ENCODE peak calls at places on chromosome 14, in five cellular contexts. Y is endothelial cell of umbilical vein, P is lower leg skin, B is endothelial cell, O is activated B cell treated with CpG ODN at 0.5 μM for 24 hours. S is an unnamed sample.

GRCh38 chr14:90508536-90509254 is 111.9 kb downstream of the CALM1 start:
- DNase-seq in Y (no peak), P (no peak), B (no peak), O (no peak), S (no peak)

GRCh38 chr14:94578712-94579111 is 2.5 kb upstream of the SERPINA5 start:
- DNase-seq in Y (no peak), P (no peak), B (no peak), O (no peak), S (no peak)

GRCh38 chr14:71725802-71726638 is 206.2 kb upstream of the RGS6 start:
- DNase-seq in Y (no peak), P (no peak), B (no peak), O (no peak), S (no peak)

GRCh38 chr14:67964391-67964812 is 144.8 kb downstream of the RAD51B start:
- DNase-seq in Y (no peak), P (no peak), B (no peak), O (no peak), S (no peak)

GRCh38 chr14:81582420-81582819 is 48.8 kb upstream of the SEL1L start:
- DNase-seq in Y (no peak), P (no peak), B (no peak), O (no peak), S (no peak)

GRCh38 chr14:77230914-77231313 is 40.1 kb downstream of the NGB start:
- DNase-seq in Y (no peak), P (no peak), B (no peak), O (no peak), S (no peak)

GRCh38 chr14:100871234-100872186 is 32.0 kb downstream of the RTL1 start:
- DNase-seq in Y (peak; percentile 21), P (peak; percentile 73), B (no peak), O (no peak), S (no peak)

GRCh38 chr14:63045612-63046320 is 508 bp upstream of the KCNH5 start:
- DNase-seq in Y (no peak), P (no peak), B (peak; percentile 57), O (no peak), S (no peak)

GRCh38 chr14:68401320-68401719 is 391.5 kb downstream of the ZFP36L1 start:
- DNase-seq in Y (no peak), P (no peak), B (no peak), O (no peak), S (no peak)

GRCh38 chr14:78232666-78233065 is 62.5 kb downstream of the NRXN3 start:
- DNase-seq in Y (no peak), P (peak; percentile 53), B (no peak), O (no peak), S (no peak)

GRCh38 chr14:53723221-53723620 is 233.4 kb downstream of the BMP4 start:
- DNase-seq in Y (no peak), P (no peak), B (no peak), O (no peak), S (no peak)

GRCh38 chr14:71354801-71355200 is 447.5 kb downstream of the PCNX1 start:
- DNase-seq in Y (no peak), P (no peak), B (no peak), O (no peak), S (no peak)

GRCh38 chr14:79379266-79379665 is 832.0 kb downstream of the DIO2 start:
- DNase-seq in Y (no peak), P (no peak), B (no peak), O (no peak), S (no peak)

GRCh38 chr14:67566908-67567307 is 33.2 kb downstream of the PIGH start:
- DNase-seq in Y (no peak), P (peak; percentile 83), B (no peak), O (no peak), S (no peak)

GRCh38 chr14:89365071-89365801 is 51.8 kb downstream of the FOXN3 start:
- DNase-seq in Y (no peak), P (no peak), B (peak; percentile 23), O (peak; percentile 43), S (no peak)

GRCh38 chr14:58430156-58430555 is 2.6 kb downstream of the KIAA0586 start:
- DNase-seq in Y (peak; percentile 4), P (no peak), B (no peak), O (no peak), S (no peak)

GRCh38 chr14:36450550-36450949 is 69.5 kb downstream of the NKX2-1 start:
- DNase-seq in Y (no peak), P (no peak), B (no peak), O (no peak), S (no peak)

GRCh38 chr14:101520621-101521305 is 40.5 kb upstream of the DIO3 start:
- DNase-seq in Y (no peak), P (no peak), B (no peak), O (no peak), S (no peak)

GRCh38 chr14:91114079-91115065 is 499 bp downstream of the DGLUCY start:
- DNase-seq in Y (peak; percentile 91), P (peak; percentile 95), B (peak; percentile 76), O (peak; percentile 54), S (peak; percentile 39)

GRCh38 chr14:35341454-35342159 is 49.4 kb downstream of the PSMA6 start:
- DNase-seq in Y (peak; percentile 91), P (peak; percentile 99), B (no peak), O (no peak), S (peak; percentile 56)

GRCh38 chr14:98138666-98139065 is 1133.3 kb downstream of the BCL11B start:
- DNase-seq in Y (no peak), P (no peak), B (peak; percentile 64), O (no peak), S (no peak)
- TF ChIP-seq CTCF in Y (no peak), P (no peak), B (peak; percentile 88), O (no peak), S (peak; percentile 76)

DNA sequence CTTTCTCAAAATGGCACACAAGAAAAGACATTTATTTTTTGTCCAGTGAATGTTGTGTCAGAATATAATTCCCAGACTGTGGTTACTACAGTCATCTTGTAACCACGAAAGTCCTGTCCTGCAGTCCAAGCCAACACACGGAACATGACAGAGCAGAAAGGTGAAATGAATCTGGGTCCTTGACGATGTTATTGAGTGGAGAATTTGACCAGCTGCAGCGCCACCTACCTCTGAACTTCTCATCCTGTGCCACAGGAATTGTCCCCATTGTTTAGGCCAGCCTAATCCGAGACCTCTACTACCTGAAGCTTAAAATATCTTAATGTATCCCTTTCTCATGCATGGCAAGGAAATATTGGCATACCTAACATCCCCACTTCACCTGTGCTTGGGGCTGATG is 64.1 kb upstream of the OTX2 start:
- DNase-seq in Y (peak; percentile 2), P (no peak), B (peak; percentile 53), O (no peak), S (no peak)
- TF ChIP-seq CTCF in Y (peak; percentile 25), P (no peak), B (peak; percentile 38), O (no peak), S (no peak)

DNA sequence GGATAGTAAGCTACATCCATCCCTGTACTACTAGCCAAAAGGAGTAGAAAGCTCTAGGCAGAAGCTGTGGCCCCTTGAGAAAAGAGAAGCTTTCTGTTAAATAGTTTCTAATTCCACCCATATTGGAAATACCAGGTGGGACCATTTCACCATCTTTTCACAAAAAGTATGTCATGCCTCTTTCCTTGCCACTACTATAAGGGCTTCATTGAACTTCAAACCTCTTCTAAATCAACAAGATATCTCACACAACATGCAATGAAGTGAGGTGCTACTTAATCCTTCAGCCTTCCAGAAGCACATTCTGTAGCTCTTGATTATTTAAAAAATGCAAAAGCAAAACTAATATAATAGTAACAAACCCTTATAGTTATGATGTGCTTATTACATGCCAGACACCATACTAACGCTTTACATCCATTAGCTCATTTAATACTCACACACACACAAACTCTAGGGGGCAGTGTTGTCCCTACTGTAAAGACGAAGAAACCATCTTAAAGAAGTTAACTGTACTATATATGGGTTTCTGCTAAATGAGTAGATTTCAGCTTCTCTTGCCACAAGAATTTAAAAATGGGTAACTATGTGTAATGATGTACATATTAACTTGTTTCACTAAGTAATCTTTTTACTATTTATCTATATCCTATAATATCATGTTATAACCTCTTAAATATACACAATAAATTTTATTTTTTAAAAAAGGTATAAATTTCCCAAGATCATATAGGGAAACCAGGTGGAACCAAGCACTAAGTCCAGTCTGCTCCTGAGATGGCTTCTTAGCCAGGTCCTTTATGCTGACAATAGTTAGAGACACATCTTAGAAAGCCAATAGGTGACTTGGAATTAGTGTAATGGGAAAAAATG is 124.4 kb downstream of the RPS29 start:
- DNase-seq in Y (peak; percentile 78), P (no peak), B (peak; percentile 59), O (no peak), S (peak; percentile 2)
- TF ChIP-seq CTCF in Y (peak; percentile 51), P (no peak), B (peak; percentile 68), O (peak; percentile 62), S (peak; percentile 61)

DNA sequence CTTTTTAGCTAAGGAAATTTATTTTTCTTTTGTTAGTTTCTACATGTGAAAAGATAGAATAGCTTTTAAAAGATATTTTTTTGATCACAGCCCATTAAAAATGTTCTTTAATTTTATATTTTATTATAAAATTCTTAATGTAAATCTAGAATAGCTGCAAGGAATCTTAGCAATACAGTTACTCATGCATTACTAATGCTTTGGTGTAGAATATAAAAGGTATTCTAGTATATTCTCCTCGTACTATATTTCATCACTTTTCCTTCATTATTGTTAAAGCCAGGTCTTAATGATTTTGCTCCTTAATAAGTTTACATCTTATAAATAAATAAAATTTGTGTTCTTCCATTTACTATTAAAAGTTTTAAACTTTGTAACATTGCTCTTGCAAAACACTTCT is 82.6 kb downstream of the MNAT1 start:
- DNase-seq in Y (no peak), P (no peak), B (no peak), O (no peak), S (no peak)
- TF ChIP-seq CTCF in Y (no peak), P (no peak), B (no peak), O (no peak), S (no peak)

GRCh38 chr14:56120091-56120632 is 2.0 kb downstream of the PELI2 start:
- DNase-seq in Y (peak; percentile 65), P (no peak), B (peak; percentile 12), O (no peak), S (no peak)
- TF ChIP-seq CTCF in Y (no peak), P (no peak), B (no peak), O (no peak), S (no peak)